ENCODE peak calls at places on chromosomes 1 and 21, in four cellular contexts. N is ovary, T is A549, R is adrenal gland. O is an unnamed sample.

GRCh38 chr21:27425172-27425571 is 458.3 kb upstream of the ADAMTS5 start:
- DNase-seq in N (no peak), T (no peak), R (no peak), O (no peak)

GRCh38 chr1:15703562-15703961 is 19.4 kb downstream of the PLEKHM2 start:
- DNase-seq in N (peak; percentile 88), T (no peak), R (peak; percentile 84), O (peak; percentile 80)

GRCh38 chr1:8194481-8195227 is 123.3 kb upstream of the SLC45A1 start:
- DNase-seq in N (no peak), T (peak; percentile 96), R (no peak), O (no peak)

GRCh38 chr1:184867866-184868585 is 106.3 kb downstream of the NIBAN1 start:
- DNase-seq in N (no peak), T (no peak), R (no peak), O (no peak)

GRCh38 chr1:150764617-150765090 is 924 bp downstream of the CTSS start:
- DNase-seq in N (no peak), T (peak; percentile 50), R (no peak), O (no peak)

GRCh38 chr1:112706505-112707216 is at the start of gene RHOC:
- DNase-seq in N (peak; percentile 74), T (no peak), R (peak; percentile 72), O (peak; percentile 69)

GRCh38 chr1:7299994-7300393 is 471.1 kb upstream of the VAMP3 start:
- DNase-seq in N (no peak), T (peak; percentile 49), R (no peak), O (no peak)

GRCh38 chr1:174968750-174969244 is 30.9 kb upstream of the CACYBP start:
- DNase-seq in N (no peak), T (no peak), R (no peak), O (peak; percentile 12)

GRCh38 chr1:81237531-81238528 is 562.9 kb upstream of the ADGRL2 start:
- DNase-seq in N (no peak), T (no peak), R (no peak), O (no peak)

GRCh38 chr1:110170726-110171125 is 20.4 kb downstream of the SLC6A17 start:
- DNase-seq in N (no peak), T (no peak), R (no peak), O (no peak)

GRCh38 chr1:10651793-10652192 is 144.7 kb downstream of the CASZ1 start:
- DNase-seq in N (no peak), T (no peak), R (no peak), O (no peak)

GRCh38 chr1:225746361-225747179 is 31.1 kb upstream of the SRP9 start:
- DNase-seq in N (peak; percentile 78), T (peak; percentile 89), R (peak; percentile 75), O (peak; percentile 72)

GRCh38 chr21:10425856-10426255 is 95.5 kb upstream of the TPTE start:
- DNase-seq in N (no peak), T (no peak), R (no peak), O (no peak)

GRCh38 chr1:70486676-70487470 is 75.8 kb downstream of the CTH start:
- DNase-seq in N (peak; percentile 75), T (no peak), R (peak; percentile 30), O (peak; percentile 52)

GRCh38 chr1:77468556-77468955 is 186.7 kb downstream of the AK5 start:
- DNase-seq in N (no peak), T (no peak), R (no peak), O (no peak)

GRCh38 chr1:84621553-84621952 is 47.3 kb upstream of the CTBS start:
- DNase-seq in N (no peak), T (no peak), R (no peak), O (no peak)

GRCh38 chr1:86233406-86233805 is 76.8 kb upstream of the COL24A1 start:
- DNase-seq in N (no peak), T (no peak), R (no peak), O (no peak)

GRCh38 chr1:206829875-206830274 is 35.5 kb upstream of the IL20 start:
- DNase-seq in N (no peak), T (no peak), R (no peak), O (no peak)

GRCh38 chr1:116769561-116769977 is 15.3 kb downstream of the CD2 start:
- DNase-seq in N (no peak), T (no peak), R (no peak), O (no peak)

GRCh38 chr1:228309548-228310067 is 97.0 kb downstream of the TRIM11 start:
- DNase-seq in N (peak; percentile 7), T (no peak), R (peak; percentile 12), O (no peak)

GRCh38 chr1:160217466-160218165 is 12.4 kb downstream of the PEA15 start:
- DNase-seq in N (peak; percentile 37), T (no peak), R (no peak), O (no peak)

GRCh38 chr21:36015096-36015495 is 45.2 kb downstream of the SETD4 start:
- DNase-seq in N (no peak), T (no peak), R (no peak), O (no peak)

DNA sequence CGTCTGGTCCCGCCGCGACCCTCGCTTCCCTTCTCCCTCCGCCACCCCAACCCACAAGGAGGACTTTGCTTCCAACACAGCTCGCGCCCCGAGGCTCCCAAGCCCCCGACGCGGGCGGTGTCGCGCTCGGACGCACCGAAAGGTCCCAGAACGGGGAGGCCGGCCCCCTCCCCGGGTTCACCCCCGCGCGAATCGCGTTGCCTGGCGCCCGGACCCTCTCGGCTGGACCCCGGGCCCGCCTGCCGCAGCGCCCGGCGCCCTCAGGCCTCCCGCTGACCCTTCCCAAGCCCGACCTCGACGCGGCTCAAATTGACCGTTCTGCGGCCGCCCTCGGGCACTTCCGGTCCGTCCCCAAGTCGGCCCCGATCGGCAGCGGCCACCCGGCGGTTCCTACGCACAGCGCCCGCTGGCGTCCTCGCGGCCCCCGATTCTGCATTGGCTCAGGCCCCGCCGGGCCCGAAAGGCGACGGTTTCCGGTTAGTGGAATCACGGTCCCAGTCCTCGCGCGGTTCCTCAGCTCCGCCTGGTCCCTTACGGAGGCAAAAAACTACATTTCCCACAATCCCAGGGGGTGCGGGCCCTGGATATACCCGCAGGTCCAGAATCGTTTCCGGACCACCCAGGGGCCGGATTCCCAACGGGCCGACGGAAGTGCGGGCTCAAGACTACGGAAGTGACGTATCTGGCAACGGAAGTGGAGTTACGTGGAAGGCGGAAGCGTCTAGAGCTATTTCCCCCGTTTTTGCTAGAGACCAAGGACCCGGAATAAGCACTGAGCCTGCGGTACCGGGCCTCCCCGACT is at the start of gene AURKAIP1:
- DNase-seq in N (peak; percentile 99), T (peak; percentile 99), R (peak; percentile 99), O (peak; percentile 91)
- TF ChIP-seq POLR2A in N (peak; percentile 32), T (peak; percentile 45), R (peak; percentile 65), O (peak; percentile 30)

GRCh38 chr1:205323794-205324193 is 2.2 kb upstream of the NUAK2 start:
- DNase-seq in N (no peak), T (no peak), R (no peak), O (no peak)

GRCh38 chr1:205321959-205322283 is 376 bp upstream of the NUAK2 start:
- DNase-seq in N (no peak), T (no peak), R (no peak), O (no peak)

GRCh38 chr1:205319081-205320018 is 2.2 kb downstream of the NUAK2 start:
- DNase-seq in N (peak; percentile 66), T (peak; percentile 80), R (peak; percentile 89), O (no peak)

GRCh38 chr1:205318231-205318991 is 3.1 kb downstream of the NUAK2 start:
- DNase-seq in N (no peak), T (peak; percentile 69), R (no peak), O (no peak)

GRCh38 chr1:205321109-205321958 is at the start of gene NUAK2:
- DNase-seq in N (peak; percentile 90), T (peak; percentile 95), R (peak; percentile 94), O (peak; percentile 88)
- TF ChIP-seq POLR2A in N (peak; percentile 20), T (peak; percentile 99), R (peak; percentile 94), O (peak; percentile 95)

GRCh38 chr1:37762516-37762915 is 2.4 kb downstream of the EPHA10 start:
- DNase-seq in N (no peak), T (no peak), R (no peak), O (no peak)
- TF ChIP-seq POLR2A in N (no peak), T (no peak), R (no peak), O (no peak)

DNA sequence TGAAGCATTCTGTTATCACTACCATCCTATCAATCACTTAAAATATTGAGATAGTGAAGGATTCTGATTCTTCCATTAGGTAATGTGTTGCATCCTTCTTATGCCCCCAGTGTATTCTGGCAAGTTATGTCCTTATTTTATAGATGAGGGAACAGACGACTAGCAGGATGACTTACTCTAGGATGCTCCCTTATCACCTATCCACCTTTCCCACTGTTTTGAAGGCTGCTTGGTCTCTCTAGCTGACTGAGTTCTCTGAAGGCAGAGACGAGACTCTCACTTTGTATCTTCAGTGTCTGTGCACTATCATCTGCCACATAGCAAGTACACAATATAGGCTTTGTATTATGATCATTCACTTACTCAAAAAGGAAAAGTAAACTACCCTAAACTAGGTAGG is 4.0 kb downstream of the GLUL start:
- DNase-seq in N (no peak), T (no peak), R (no peak), O (no peak)
- TF ChIP-seq POLR2A in N (no peak), T (no peak), R (peak; percentile 13), O (no peak)

GRCh38 chr1:173489149-173489600 is 12.0 kb downstream of the PRDX6 start:
- DNase-seq in N (no peak), T (peak; percentile 44), R (no peak), O (no peak)
- TF ChIP-seq POLR2A in N (no peak), T (no peak), R (no peak), O (no peak)

GRCh38 chr1:53220171-53220961 is at the start of gene CZIB:
- DNase-seq in N (peak; percentile 95), T (peak; percentile 92), R (peak; percentile 95), O (peak; percentile 94)
- TF ChIP-seq POLR2A in N (peak; percentile 96), T (peak; percentile 72), R (peak; percentile 88), O (peak; percentile 76)

O was measured in H54.